ENCODE peak calls at places on chromosome 17, in ten cellular contexts. One of them, this sample, is unnamed.

GRCh38 chr17:14323522-14323981 is 22.7 kb downstream of the HS3ST3B1 start:
- DNase-seq in PC-9: no peak
- DNase-seq in fibroblast of mammary gland: no peak
- DNase-seq in RCC 7860: no peak
- DNase-seq in GM04503: no peak
- DNase-seq in skeletal muscle cell: no peak
- DNase-seq in H9: no peak
- DNase-seq in left lung: no peak
- DNase-seq in IMR-90: no peak
- DNase-seq in OCI-LY7: no peak
- DNase-seq in this sample: no peak

GRCh38 chr17:77755410-77755963 is 203.0 kb upstream of the TNRC6C start:
- DNase-seq in PC-9: no peak
- DNase-seq in fibroblast of mammary gland: peak
- DNase-seq in RCC 7860: no peak
- DNase-seq in GM04503: no peak
- DNase-seq in skeletal muscle cell: no peak
- DNase-seq in H9: no peak
- DNase-seq in left lung: no peak
- DNase-seq in IMR-90: no peak
- DNase-seq in OCI-LY7: no peak
- DNase-seq in this sample: no peak

GRCh38 chr17:1511756-1512321 is 4.6 kb downstream of the INPP5K start:
- DNase-seq in PC-9: no peak
- DNase-seq in fibroblast of mammary gland: peak
- DNase-seq in RCC 7860: no peak
- DNase-seq in GM04503: no peak
- DNase-seq in skeletal muscle cell: no peak
- DNase-seq in H9: no peak
- DNase-seq in left lung: no peak
- DNase-seq in IMR-90: no peak
- DNase-seq in OCI-LY7: no peak
- DNase-seq in this sample: peak

GRCh38 chr17:71922439-71922838 is 198.4 kb upstream of the SOX9 start:
- DNase-seq in PC-9: peak
- DNase-seq in fibroblast of mammary gland: peak
- DNase-seq in RCC 7860: peak
- DNase-seq in GM04503: peak
- DNase-seq in skeletal muscle cell: peak
- DNase-seq in H9: no peak
- DNase-seq in left lung: no peak
- DNase-seq in IMR-90: peak
- DNase-seq in OCI-LY7: no peak
- DNase-seq in this sample: no peak

GRCh38 chr17:75514299-75515228 is 773 bp downstream of the CASKIN2 start:
- DNase-seq in PC-9: peak
- DNase-seq in fibroblast of mammary gland: no peak
- DNase-seq in RCC 7860: peak
- DNase-seq in GM04503: no peak
- DNase-seq in skeletal muscle cell: no peak
- DNase-seq in H9: no peak
- DNase-seq in left lung: peak
- DNase-seq in IMR-90: peak
- DNase-seq in OCI-LY7: no peak
- DNase-seq in this sample: no peak

GRCh38 chr17:45973943-45974859 is 24.8 kb upstream of the STH start:
- DNase-seq in PC-9: no peak
- DNase-seq in fibroblast of mammary gland: no peak
- DNase-seq in RCC 7860: no peak
- DNase-seq in GM04503: no peak
- DNase-seq in skeletal muscle cell: no peak
- DNase-seq in H9: no peak
- DNase-seq in left lung: no peak
- DNase-seq in IMR-90: no peak
- DNase-seq in OCI-LY7: no peak
- DNase-seq in this sample: no peak

GRCh38 chr17:58691701-58692238 is at the start of gene TEX14:
- DNase-seq in PC-9: no peak
- DNase-seq in fibroblast of mammary gland: no peak
- DNase-seq in RCC 7860: no peak
- DNase-seq in GM04503: no peak
- DNase-seq in skeletal muscle cell: no peak
- DNase-seq in H9: peak
- DNase-seq in left lung: no peak
- DNase-seq in IMR-90: no peak
- DNase-seq in OCI-LY7: no peak
- DNase-seq in this sample: no peak

GRCh38 chr17:49260011-49260921 is 29.7 kb upstream of the PHOSPHO1 start:
- DNase-seq in PC-9: peak
- DNase-seq in fibroblast of mammary gland: peak
- DNase-seq in RCC 7860: peak
- DNase-seq in GM04503: peak
- DNase-seq in skeletal muscle cell: peak
- DNase-seq in H9: peak
- DNase-seq in left lung: peak
- DNase-seq in IMR-90: peak
- DNase-seq in OCI-LY7: no peak
- DNase-seq in this sample: peak

GRCh38 chr17:47203984-47204721 is 5.0 kb upstream of the MYL4 start:
- DNase-seq in PC-9: no peak
- DNase-seq in fibroblast of mammary gland: peak
- DNase-seq in RCC 7860: peak
- DNase-seq in GM04503: no peak
- DNase-seq in skeletal muscle cell: no peak
- DNase-seq in H9: no peak
- DNase-seq in left lung: no peak
- DNase-seq in IMR-90: peak
- DNase-seq in OCI-LY7: peak
- DNase-seq in this sample: no peak

GRCh38 chr17:39209317-39210092 is 9.4 kb downstream of the RPL19 start:
- DNase-seq in PC-9: no peak
- DNase-seq in fibroblast of mammary gland: peak
- DNase-seq in RCC 7860: no peak
- DNase-seq in GM04503: no peak
- DNase-seq in skeletal muscle cell: no peak
- DNase-seq in H9: peak
- DNase-seq in left lung: peak
- DNase-seq in IMR-90: peak
- DNase-seq in OCI-LY7: peak
- DNase-seq in this sample: peak

GRCh38 chr17:58335779-58336455 is 7.3 kb upstream of the TSPOAP1 start:
- DNase-seq in PC-9: no peak
- DNase-seq in fibroblast of mammary gland: no peak
- DNase-seq in RCC 7860: no peak
- DNase-seq in GM04503: no peak
- DNase-seq in skeletal muscle cell: no peak
- DNase-seq in H9: no peak
- DNase-seq in left lung: no peak
- DNase-seq in IMR-90: no peak
- DNase-seq in OCI-LY7: peak
- DNase-seq in this sample: peak

GRCh38 chr17:55584055-55584685 is 72.9 kb upstream of the SMIM36 start:
- DNase-seq in PC-9: peak
- DNase-seq in fibroblast of mammary gland: peak
- DNase-seq in RCC 7860: no peak
- DNase-seq in GM04503: no peak
- DNase-seq in skeletal muscle cell: no peak
- DNase-seq in H9: no peak
- DNase-seq in left lung: no peak
- DNase-seq in IMR-90: peak
- DNase-seq in OCI-LY7: no peak
- DNase-seq in this sample: no peak

GRCh38 chr17:46125831-46126230 is 67.4 kb downstream of the KANSL1 start:
- DNase-seq in PC-9: no peak
- DNase-seq in fibroblast of mammary gland: no peak
- DNase-seq in RCC 7860: no peak
- DNase-seq in GM04503: no peak
- DNase-seq in skeletal muscle cell: no peak
- DNase-seq in H9: no peak
- DNase-seq in left lung: no peak
- DNase-seq in IMR-90: peak
- DNase-seq in OCI-LY7: no peak
- DNase-seq in this sample: no peak

GRCh38 chr17:68562736-68563135 is 38.4 kb downstream of the FAM20A start:
- DNase-seq in PC-9: no peak
- DNase-seq in fibroblast of mammary gland: no peak
- DNase-seq in RCC 7860: no peak
- DNase-seq in GM04503: peak
- DNase-seq in skeletal muscle cell: no peak
- DNase-seq in H9: no peak
- DNase-seq in left lung: no peak
- DNase-seq in IMR-90: no peak
- DNase-seq in OCI-LY7: no peak
- DNase-seq in this sample: no peak

GRCh38 chr17:37737081-37737480 is 7.8 kb downstream of the HNF1B start:
- DNase-seq in PC-9: no peak
- DNase-seq in fibroblast of mammary gland: peak
- DNase-seq in RCC 7860: no peak
- DNase-seq in GM04503: no peak
- DNase-seq in skeletal muscle cell: no peak
- DNase-seq in H9: no peak
- DNase-seq in left lung: no peak
- DNase-seq in IMR-90: no peak
- DNase-seq in OCI-LY7: no peak
- DNase-seq in this sample: no peak

GRCh38 chr17:40251576-40251975 is 32.5 kb downstream of the WIPF2 start:
- DNase-seq in PC-9: peak
- DNase-seq in fibroblast of mammary gland: peak
- DNase-seq in RCC 7860: peak
- DNase-seq in GM04503: peak
- DNase-seq in skeletal muscle cell: peak
- DNase-seq in H9: no peak
- DNase-seq in left lung: no peak
- DNase-seq in IMR-90: peak
- DNase-seq in OCI-LY7: no peak
- DNase-seq in this sample: no peak

GRCh38 chr17:83127431-83128160 is 48.2 kb downstream of the METRNL start:
- DNase-seq in PC-9: no peak
- DNase-seq in fibroblast of mammary gland: no peak
- DNase-seq in RCC 7860: no peak
- DNase-seq in GM04503: no peak
- DNase-seq in skeletal muscle cell: no peak
- DNase-seq in H9: peak
- DNase-seq in left lung: peak
- DNase-seq in IMR-90: no peak
- DNase-seq in OCI-LY7: no peak
- DNase-seq in this sample: peak

GRCh38 chr17:19569785-19570496 is 36.3 kb downstream of the SLC47A1 start:
- DNase-seq in PC-9: peak
- DNase-seq in fibroblast of mammary gland: no peak
- DNase-seq in RCC 7860: no peak
- DNase-seq in GM04503: no peak
- DNase-seq in skeletal muscle cell: no peak
- DNase-seq in H9: no peak
- DNase-seq in left lung: no peak
- DNase-seq in IMR-90: no peak
- DNase-seq in OCI-LY7: peak
- DNase-seq in this sample: no peak

GRCh38 chr17:39114744-39115534 is 36.5 kb downstream of the PLXDC1 start:
- DNase-seq in PC-9: no peak
- DNase-seq in fibroblast of mammary gland: peak
- DNase-seq in RCC 7860: peak
- DNase-seq in GM04503: no peak
- DNase-seq in skeletal muscle cell: no peak
- DNase-seq in H9: no peak
- DNase-seq in left lung: no peak
- DNase-seq in IMR-90: peak
- DNase-seq in OCI-LY7: no peak
- DNase-seq in this sample: peak

GRCh38 chr17:44777394-44778348 is 18.9 kb downstream of the ADAM11 start:
- DNase-seq in PC-9: no peak
- DNase-seq in fibroblast of mammary gland: no peak
- DNase-seq in RCC 7860: no peak
- DNase-seq in GM04503: no peak
- DNase-seq in skeletal muscle cell: no peak
- DNase-seq in H9: peak
- DNase-seq in left lung: no peak
- DNase-seq in IMR-90: no peak
- DNase-seq in OCI-LY7: no peak
- DNase-seq in this sample: peak

GRCh38 chr17:27559506-27559931 is 71.5 kb upstream of the LGALS9 start:
- DNase-seq in PC-9: no peak
- DNase-seq in fibroblast of mammary gland: peak
- DNase-seq in RCC 7860: no peak
- DNase-seq in GM04503: no peak
- DNase-seq in skeletal muscle cell: peak
- DNase-seq in H9: no peak
- DNase-seq in left lung: no peak
- DNase-seq in IMR-90: peak
- DNase-seq in OCI-LY7: no peak
- DNase-seq in this sample: peak

GRCh38 chr17:18267927-18268711 is 7.7 kb downstream of the MIEF2 start:
- DNase-seq in PC-9: peak
- DNase-seq in fibroblast of mammary gland: peak
- DNase-seq in RCC 7860: peak
- DNase-seq in GM04503: no peak
- DNase-seq in skeletal muscle cell: no peak
- DNase-seq in H9: peak
- DNase-seq in left lung: no peak
- DNase-seq in IMR-90: peak
- DNase-seq in OCI-LY7: no peak
- DNase-seq in this sample: no peak

GRCh38 chr17:80327518-80327917 is 66.9 kb downstream of the RNF213 start:
- DNase-seq in PC-9: no peak
- DNase-seq in fibroblast of mammary gland: no peak
- DNase-seq in RCC 7860: no peak
- DNase-seq in GM04503: no peak
- DNase-seq in skeletal muscle cell: no peak
- DNase-seq in H9: no peak
- DNase-seq in left lung: no peak
- DNase-seq in IMR-90: no peak
- DNase-seq in OCI-LY7: no peak
- DNase-seq in this sample: peak

GRCh38 chr17:9987779-9988585 is 82.9 kb upstream of the RCVRN start:
- DNase-seq in PC-9: no peak
- DNase-seq in fibroblast of mammary gland: peak
- DNase-seq in RCC 7860: peak
- DNase-seq in GM04503: no peak
- DNase-seq in skeletal muscle cell: no peak
- DNase-seq in H9: peak
- DNase-seq in left lung: no peak
- DNase-seq in IMR-90: peak
- DNase-seq in OCI-LY7: peak
- DNase-seq in this sample: peak

GRCh38 chr17:27542841-27543463 is 86.7 kb downstream of the KSR1 start:
- DNase-seq in PC-9: no peak
- DNase-seq in fibroblast of mammary gland: no peak
- DNase-seq in RCC 7860: no peak
- DNase-seq in GM04503: no peak
- DNase-seq in skeletal muscle cell: no peak
- DNase-seq in H9: no peak
- DNase-seq in left lung: no peak
- DNase-seq in IMR-90: no peak
- DNase-seq in OCI-LY7: no peak
- DNase-seq in this sample: peak

GRCh38 chr17:71071837-71072236 is 902.5 kb downstream of the KCNJ2 start:
- DNase-seq in PC-9: peak
- DNase-seq in fibroblast of mammary gland: peak
- DNase-seq in RCC 7860: peak
- DNase-seq in GM04503: peak
- DNase-seq in skeletal muscle cell: peak
- DNase-seq in H9: no peak
- DNase-seq in left lung: no peak
- DNase-seq in IMR-90: peak
- DNase-seq in OCI-LY7: no peak
- DNase-seq in this sample: no peak

GRCh38 chr17:82051776-82052637 is at the start of the genes GPS1 and RFNG:
- DNase-seq in PC-9: peak
- DNase-seq in fibroblast of mammary gland: no peak
- DNase-seq in RCC 7860: peak
- DNase-seq in GM04503: no peak
- DNase-seq in skeletal muscle cell: no peak
- DNase-seq in H9: peak
- DNase-seq in left lung: peak
- DNase-seq in IMR-90: peak
- DNase-seq in OCI-LY7: peak
- DNase-seq in this sample: peak

GRCh38 chr17:2172447-2172938 is 117.6 kb downstream of the HIC1 start:
- DNase-seq in PC-9: no peak
- DNase-seq in fibroblast of mammary gland: peak
- DNase-seq in RCC 7860: peak
- DNase-seq in GM04503: no peak
- DNase-seq in skeletal muscle cell: peak
- DNase-seq in H9: no peak
- DNase-seq in left lung: no peak
- DNase-seq in IMR-90: peak
- DNase-seq in OCI-LY7: no peak
- DNase-seq in this sample: peak

This sample was measured in right cardiac atrium.